ENCODE peak calls at places on chromosomes 13 and 19, in ten cellular contexts. O, T, D, M, X, H, L, N, C and I are unnamed samples.

GRCh38 chr19:46390866-46391265 is 22.5 kb downstream of the CCDC8 start:
- DNase-seq in O (peak), T (no peak), D (no peak), M (peak), X (no peak), H (no peak), L (no peak), N (no peak), C (no peak), I (peak)

GRCh38 chr13:88979465-88980180 is 1308.5 kb downstream of the SLITRK5 start:
- DNase-seq in O (no peak), T (no peak), D (peak), M (no peak), X (no peak), H (no peak), L (no peak), N (peak), C (no peak), I (no peak)

GRCh38 chr13:73335226-73335625 is 276.4 kb downstream of the KLF5 start:
- DNase-seq in O (no peak), T (no peak), D (peak), M (no peak), X (peak), H (no peak), L (no peak), N (peak), C (peak), I (peak)

GRCh38 chr19:13366529-13367143 is 139.6 kb downstream of the CACNA1A start:
- DNase-seq in O (no peak), T (peak), D (peak), M (no peak), X (no peak), H (no peak), L (no peak), N (peak), C (peak), I (peak)

GRCh38 chr13:35727881-35728280 is 251.4 kb upstream of the MAB21L1 start:
- DNase-seq in O (no peak), T (no peak), D (no peak), M (no peak), X (no peak), H (no peak), L (no peak), N (no peak), C (no peak), I (no peak)

GRCh38 chr13:25372275-25373081 is 704 bp downstream of the ATP8A2 start:
- DNase-seq in O (no peak), T (peak), D (no peak), M (no peak), X (no peak), H (peak), L (no peak), N (no peak), C (no peak), I (no peak)

GRCh38 chr13:40315416-40316064 is 350.9 kb downstream of the FOXO1 start:
- DNase-seq in O (no peak), T (no peak), D (peak), M (no peak), X (no peak), H (peak), L (no peak), N (peak), C (no peak), I (no peak)

GRCh38 chr13:34833562-34834182 is 108.4 kb upstream of the NBEA start:
- DNase-seq in O (peak), T (peak), D (peak), M (no peak), X (peak), H (no peak), L (no peak), N (no peak), C (no peak), I (peak)

GRCh38 chr13:112716841-112717520 is 27.1 kb downstream of the ATP11A start:
- DNase-seq in O (no peak), T (no peak), D (no peak), M (no peak), X (no peak), H (no peak), L (no peak), N (no peak), C (no peak), I (no peak)

GRCh38 chr13:113977976-113978375 is 4.1 kb upstream of the C13orf46 start:
- DNase-seq in O (peak), T (no peak), D (no peak), M (peak), X (no peak), H (no peak), L (no peak), N (no peak), C (no peak), I (no peak)

GRCh38 chr13:64075543-64076271 is 2660.1 kb upstream of the PCDH20 start:
- DNase-seq in O (no peak), T (no peak), D (no peak), M (no peak), X (no peak), H (no peak), L (no peak), N (no peak), C (no peak), I (no peak)

GRCh38 chr13:37959284-37959683 is 89.7 kb upstream of the TRPC4 start:
- DNase-seq in O (no peak), T (no peak), D (no peak), M (no peak), X (no peak), H (no peak), L (no peak), N (no peak), C (no peak), I (no peak)

GRCh38 chr13:111202745-111203144 is 87.6 kb downstream of the ARHGEF7 start:
- DNase-seq in O (no peak), T (no peak), D (peak), M (no peak), X (peak), H (peak), L (no peak), N (peak), C (peak), I (peak)

GRCh38 chr13:79522583-79522982 is 41.6 kb downstream of the NDFIP2 start:
- DNase-seq in O (no peak), T (no peak), D (peak), M (no peak), X (peak), H (no peak), L (no peak), N (peak), C (peak), I (peak)

GRCh38 chr19:33703821-33704220 is 82.1 kb downstream of the CHST8 start:
- DNase-seq in O (no peak), T (no peak), D (no peak), M (peak), X (no peak), H (no peak), L (no peak), N (no peak), C (no peak), I (no peak)

GRCh38 chr13:66635526-66635925 is 594.6 kb downstream of the PCDH9 start:
- DNase-seq in O (no peak), T (no peak), D (peak), M (no peak), X (peak), H (no peak), L (no peak), N (peak), C (peak), I (peak)

GRCh38 chr19:10033614-10034013 is 20.3 kb downstream of the RDH8 start:
- DNase-seq in O (no peak), T (no peak), D (no peak), M (no peak), X (no peak), H (no peak), L (no peak), N (no peak), C (no peak), I (no peak)

GRCh38 chr19:28905996-28906395 is 307.0 kb downstream of the UQCRFS1 start:
- DNase-seq in O (no peak), T (no peak), D (peak), M (no peak), X (peak), H (no peak), L (no peak), N (no peak), C (no peak), I (peak)

GRCh38 chr13:31048521-31048920 is 113.2 kb downstream of the HSPH1 start:
- DNase-seq in O (no peak), T (peak), D (no peak), M (no peak), X (no peak), H (no peak), L (no peak), N (peak), C (no peak), I (peak)

GRCh38 chr13:73993661-73994060 is 140.5 kb downstream of the KLF12 start:
- DNase-seq in O (no peak), T (peak), D (no peak), M (no peak), X (no peak), H (no peak), L (no peak), N (no peak), C (no peak), I (no peak)

GRCh38 chr19:18972301-18972831 is 31.3 kb upstream of the HOMER3 start:
- DNase-seq in O (no peak), T (no peak), D (peak), M (no peak), X (no peak), H (peak), L (no peak), N (peak), C (no peak), I (peak)

GRCh38 chr19:47886010-47886559 is at the start of gene SULT2A1:
- DNase-seq in O (no peak), T (no peak), D (peak), M (no peak), X (no peak), H (peak), L (no peak), N (no peak), C (no peak), I (no peak)

GRCh38 chr13:78764665-78765064 is 105.7 kb upstream of the OBI1 start:
- DNase-seq in O (no peak), T (peak), D (no peak), M (no peak), X (no peak), H (no peak), L (no peak), N (no peak), C (no peak), I (no peak)

GRCh38 chr13:25977216-25977615 is 74.6 kb downstream of the SHISA2 start:
- DNase-seq in O (no peak), T (peak), D (no peak), M (no peak), X (no peak), H (no peak), L (peak), N (no peak), C (no peak), I (no peak)

GRCh38 chr13:40980466-40980865 is 38.6 kb downstream of the ELF1 start:
- DNase-seq in O (no peak), T (no peak), D (no peak), M (no peak), X (no peak), H (no peak), L (no peak), N (no peak), C (no peak), I (no peak)

GRCh38 chr13:114106991-114107685 is 25.3 kb downstream of the RASA3 start:
- DNase-seq in O (peak), T (no peak), D (no peak), M (peak), X (no peak), H (peak), L (no peak), N (no peak), C (no peak), I (no peak)

GRCh38 chr19:23287620-23288019 is 37.4 kb upstream of the ZNF724 start:
- DNase-seq in O (no peak), T (no peak), D (no peak), M (no peak), X (no peak), H (no peak), L (no peak), N (no peak), C (no peak), I (no peak)

GRCh38 chr19:33469171-33470039 is 52.2 kb downstream of the PEPD start:
- DNase-seq in O (no peak), T (no peak), D (no peak), M (no peak), X (no peak), H (no peak), L (no peak), N (no peak), C (no peak), I (no peak)

GRCh38 chr13:49214917-49215376 is 5.2 kb upstream of the MLNR start:
- DNase-seq in O (peak), T (no peak), D (peak), M (peak), X (no peak), H (peak), L (peak), N (peak), C (no peak), I (no peak)

GRCh38 chr19:34484328-34484727 is 2.8 kb downstream of the WTIP start:
- DNase-seq in O (peak), T (no peak), D (no peak), M (no peak), X (no peak), H (no peak), L (no peak), N (no peak), C (no peak), I (no peak)

GRCh38 chr13:60511637-60512036 is 114.6 kb downstream of the TDRD3 start:
- DNase-seq in O (no peak), T (peak), D (no peak), M (no peak), X (no peak), H (no peak), L (no peak), N (no peak), C (no peak), I (no peak)

GRCh38 chr19:7366701-7367420 is 18.1 kb downstream of the ARHGEF18 start:
- DNase-seq in O (no peak), T (peak), D (peak), M (no peak), X (peak), H (no peak), L (no peak), N (peak), C (no peak), I (peak)

GRCh38 chr19:10501971-10502523 is 1.1 kb downstream of the KEAP1 start:
- DNase-seq in O (peak), T (peak), D (peak), M (peak), X (peak), H (peak), L (peak), N (peak), C (no peak), I (peak)

GRCh38 chr19:20238025-20238623 is 71.1 kb downstream of the ZNF486 start:
- DNase-seq in O (peak), T (peak), D (peak), M (peak), X (peak), H (peak), L (peak), N (peak), C (peak), I (peak)

GRCh38 chr19:7132054-7132453 is 62.6 kb downstream of the ZNF557 start:
- DNase-seq in O (no peak), T (no peak), D (no peak), M (no peak), X (no peak), H (no peak), L (no peak), N (no peak), C (no peak), I (no peak)

GRCh38 chr13:29597246-29597645 is 1.8 kb upstream of the SLC7A1 start:
- DNase-seq in O (no peak), T (no peak), D (no peak), M (no peak), X (no peak), H (no peak), L (no peak), N (no peak), C (no peak), I (no peak)

GRCh38 chr13:47249296-47249695 is 352.4 kb upstream of the HTR2A start:
- DNase-seq in O (no peak), T (no peak), D (no peak), M (no peak), X (no peak), H (no peak), L (no peak), N (peak), C (no peak), I (peak)

GRCh38 chr13:73932091-73932490 is 202.1 kb downstream of the KLF12 start:
- DNase-seq in O (no peak), T (no peak), D (no peak), M (no peak), X (no peak), H (no peak), L (no peak), N (no peak), C (no peak), I (no peak)

GRCh38 chr19:12647490-12648071 is 19.0 kb downstream of the MAN2B1 start:
- DNase-seq in O (peak), T (peak), D (peak), M (peak), X (peak), H (peak), L (peak), N (peak), C (no peak), I (peak)

GRCh38 chr13:43787998-43788397 is 1.2 kb upstream of the ENOX1 start:
- DNase-seq in O (no peak), T (peak), D (peak), M (no peak), X (peak), H (no peak), L (no peak), N (peak), C (no peak), I (peak)
- H3K4me3 ChIP-seq in O (no peak), T (peak), D (no peak), M (no peak), X (peak), H (no peak), L (no peak), N (no peak), C (no peak), I (peak)

GRCh38 chr13:70960841-70961443 is 852.7 kb upstream of the KLHL1 start:
- DNase-seq in O (no peak), T (peak), D (peak), M (no peak), X (peak), H (peak), L (no peak), N (peak), C (no peak), I (peak)
- H3K4me3 ChIP-seq in O (no peak), T (no peak), D (no peak), M (no peak), X (no peak), H (no peak), L (no peak), N (no peak), C (no peak), I (no peak)

DNA sequence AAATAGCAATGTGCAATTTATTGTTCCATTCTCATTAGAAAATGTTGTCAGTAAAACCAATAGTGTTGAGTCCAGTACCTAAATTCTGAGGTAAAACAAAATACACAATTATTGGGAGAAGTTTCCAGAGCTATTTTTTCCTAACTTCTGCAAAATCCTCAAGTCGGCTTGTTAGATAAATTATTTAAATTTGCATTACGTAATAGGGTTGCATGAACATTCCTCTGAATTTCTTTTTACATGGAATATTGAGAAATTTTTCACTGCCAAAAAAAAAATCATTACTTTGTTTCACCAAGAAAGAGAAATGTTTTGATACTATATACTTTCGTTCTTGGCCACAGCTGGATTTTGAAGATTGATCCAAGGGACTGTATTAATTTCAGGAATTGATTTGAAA is 1.5 kb downstream of the ZNF507 start:
- DNase-seq in O (no peak), T (no peak), D (no peak), M (no peak), X (no peak), H (no peak), L (no peak), N (no peak), C (no peak), I (no peak)
- H3K4me3 ChIP-seq in O (peak), T (peak), D (peak), M (no peak), X (peak), H (no peak), L (no peak), N (no peak), C (no peak), I (peak)

GRCh38 chr19:14974488-14974887 is 5.2 kb downstream of the SLC1A6 start:
- DNase-seq in O (no peak), T (no peak), D (no peak), M (no peak), X (no peak), H (no peak), L (no peak), N (no peak), C (no peak), I (no peak)

GRCh38 chr19:14978377-14978776 is 1.3 kb downstream of the SLC1A6 start:
- DNase-seq in O (no peak), T (no peak), D (no peak), M (no peak), X (no peak), H (no peak), L (no peak), N (no peak), C (no peak), I (no peak)

GRCh38 chr19:14979136-14979497 is 547 bp downstream of the SLC1A6 start:
- DNase-seq in O (no peak), T (peak), D (no peak), M (no peak), X (no peak), H (no peak), L (no peak), N (no peak), C (no peak), I (no peak)

GRCh38 chr19:14977128-14977527 is 2.5 kb downstream of the SLC1A6 start:
- DNase-seq in O (no peak), T (peak), D (no peak), M (no peak), X (no peak), H (no peak), L (no peak), N (no peak), C (no peak), I (no peak)

GRCh38 chr19:14979498-14980255 is at the start of gene SLC1A6:
- DNase-seq in O (no peak), T (peak), D (no peak), M (no peak), X (no peak), H (no peak), L (no peak), N (no peak), C (no peak), I (no peak)
- H3K4me3 ChIP-seq in O (peak), T (peak), D (no peak), M (no peak), X (no peak), H (no peak), L (no peak), N (no peak), C (no peak), I (no peak)

GRCh38 chr19:50402544-50403301 is 16.0 kb upstream of the SPIB start:
- DNase-seq in O (no peak), T (no peak), D (no peak), M (no peak), X (no peak), H (no peak), L (no peak), N (no peak), C (no peak), I (no peak)
- H3K4me3 ChIP-seq in O (no peak), T (no peak), D (no peak), M (no peak), X (no peak), H (no peak), L (no peak), N (no peak), C (no peak), I (no peak)

GRCh38 chr19:5934779-5935472 is 20.9 kb downstream of the CAPS start:
- DNase-seq in O (peak), T (no peak), D (peak), M (no peak), X (peak), H (no peak), L (no peak), N (peak), C (peak), I (peak)
- H3K4me3 ChIP-seq in O (no peak), T (no peak), D (no peak), M (no peak), X (no peak), H (no peak), L (no peak), N (no peak), C (no peak), I (no peak)

DNA sequence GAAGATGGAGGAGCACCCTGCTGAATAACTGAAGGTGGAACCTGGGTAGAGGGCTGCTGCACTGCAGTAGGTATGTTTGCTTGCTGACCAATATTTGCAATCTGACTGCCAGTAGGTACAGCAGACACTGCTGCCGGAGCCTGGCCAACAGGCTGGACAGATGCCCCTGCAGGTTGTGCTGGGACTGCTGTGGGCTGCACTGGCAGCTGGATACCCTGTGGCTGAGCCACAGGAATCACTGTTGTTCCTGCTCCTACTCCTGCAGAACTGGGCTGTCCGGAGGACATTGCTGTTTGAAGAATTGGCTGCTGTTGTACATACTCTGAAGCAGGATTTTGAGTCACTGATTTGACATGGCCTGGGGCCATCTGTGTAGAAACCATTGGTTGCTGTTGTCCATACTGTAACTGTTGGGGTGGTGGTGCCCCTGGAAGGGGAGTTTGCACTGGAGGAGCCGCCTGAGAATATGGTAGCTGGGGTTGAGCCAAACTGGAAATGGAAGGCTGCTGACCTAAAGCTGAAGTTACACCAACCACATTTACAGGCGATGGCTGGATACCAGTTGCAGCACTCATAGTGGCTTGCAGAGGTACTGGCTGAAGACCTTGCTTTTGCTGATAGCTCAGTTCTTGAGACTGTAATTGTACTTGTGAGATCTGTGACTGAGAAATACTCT is 2.2 kb downstream of the TSC22D1 start:
- DNase-seq in O (no peak), T (peak), D (peak), M (no peak), X (peak), H (no peak), L (peak), N (peak), C (peak), I (peak)
- H3K4me3 ChIP-seq in O (peak), T (peak), D (peak), M (no peak), X (peak), H (no peak), L (no peak), N (peak), C (peak), I (peak)

GRCh38 chr13:97369269-97369893 is 64.6 kb upstream of the RAP2A start:
- DNase-seq in O (no peak), T (no peak), D (peak), M (no peak), X (no peak), H (no peak), L (no peak), N (no peak), C (no peak), I (no peak)
- H3K4me3 ChIP-seq in O (peak), T (no peak), D (peak), M (no peak), X (peak), H (peak), L (no peak), N (no peak), C (no peak), I (peak)